ENCODE peak calls at places on chromosome 9, in nine cellular contexts. One of them, this sample, is unnamed.

GRCh38 chr9:123329329-123329955 is 26.6 kb upstream of the CRB2 start:
- DNase-seq in foreskin fibroblast: no peak
- DNase-seq in ovary: no peak
- DNase-seq in neural progenitor cell: no peak
- DNase-seq in cardiac fibroblast: peak; percentile 53
- DNase-seq in prostate gland: peak; percentile 55
- DNase-seq in progenitor cell of endocrine pancreas: no peak
- DNase-seq in psoas muscle: no peak
- DNase-seq in testis: no peak
- DNase-seq in this sample: no peak

GRCh38 chr9:21961569-21961968 is 32.6 kb downstream of the CDKN2A start:
- DNase-seq in progenitor cell of endocrine pancreas: no peak
- DNase-seq in testis: no peak
- DNase-seq in prostate gland: no peak
- DNase-seq in ovary: no peak
- DNase-seq in foreskin fibroblast: peak; percentile 43
- DNase-seq in psoas muscle: no peak
- DNase-seq in neural progenitor cell: no peak
- DNase-seq in cardiac fibroblast: no peak
- DNase-seq in this sample: no peak

GRCh38 chr9:113770396-113770795 is 105.7 kb upstream of the ZNF618 start:
- DNase-seq in neural progenitor cell: no peak
- DNase-seq in foreskin fibroblast: peak; percentile 82
- DNase-seq in progenitor cell of endocrine pancreas: no peak
- DNase-seq in psoas muscle: no peak
- DNase-seq in cardiac fibroblast: peak; percentile 12
- DNase-seq in testis: no peak
- DNase-seq in ovary: no peak
- DNase-seq in prostate gland: no peak
- DNase-seq in this sample: no peak

GRCh38 chr9:94014066-94014654 is 59.0 kb upstream of the BARX1 start:
- DNase-seq in foreskin fibroblast: peak; percentile 62
- DNase-seq in progenitor cell of endocrine pancreas: no peak
- DNase-seq in neural progenitor cell: peak; percentile 68
- DNase-seq in ovary: no peak
- DNase-seq in testis: no peak
- DNase-seq in cardiac fibroblast: peak; percentile 76
- DNase-seq in prostate gland: no peak
- DNase-seq in psoas muscle: no peak
- DNase-seq in this sample: no peak

GRCh38 chr9:21800931-21801682 is 1.3 kb upstream of the MTAP start:
- DNase-seq in psoas muscle: no peak
- DNase-seq in progenitor cell of endocrine pancreas: no peak
- DNase-seq in cardiac fibroblast: no peak
- DNase-seq in prostate gland: no peak
- DNase-seq in testis: no peak
- DNase-seq in ovary: no peak
- DNase-seq in neural progenitor cell: no peak
- DNase-seq in foreskin fibroblast: no peak
- DNase-seq in this sample: no peak

GRCh38 chr9:81132318-81132717 is 557.0 kb downstream of the TLE1 start:
- DNase-seq in ovary: no peak
- DNase-seq in psoas muscle: no peak
- DNase-seq in testis: no peak
- DNase-seq in cardiac fibroblast: peak; percentile 11
- DNase-seq in neural progenitor cell: no peak
- DNase-seq in progenitor cell of endocrine pancreas: no peak
- DNase-seq in prostate gland: no peak
- DNase-seq in foreskin fibroblast: peak; percentile 8
- DNase-seq in this sample: no peak

GRCh38 chr9:114007991-114008666 is 70.0 kb downstream of the AMBP start:
- DNase-seq in cardiac fibroblast: no peak
- DNase-seq in progenitor cell of endocrine pancreas: peak; percentile 8
- DNase-seq in neural progenitor cell: no peak
- DNase-seq in ovary: peak; percentile 7
- DNase-seq in prostate gland: no peak
- DNase-seq in psoas muscle: no peak
- DNase-seq in testis: peak; percentile 4
- DNase-seq in foreskin fibroblast: no peak
- DNase-seq in this sample: no peak

GRCh38 chr9:92563701-92564100 is 27.9 kb upstream of the ECM2 start:
- DNase-seq in testis: no peak
- DNase-seq in foreskin fibroblast: no peak
- DNase-seq in neural progenitor cell: no peak
- DNase-seq in progenitor cell of endocrine pancreas: no peak
- DNase-seq in psoas muscle: no peak
- DNase-seq in prostate gland: no peak
- DNase-seq in cardiac fibroblast: no peak
- DNase-seq in ovary: no peak
- DNase-seq in this sample: no peak

GRCh38 chr9:13487498-13487897 is 208.0 kb upstream of the MPDZ start:
- DNase-seq in testis: no peak
- DNase-seq in prostate gland: no peak
- DNase-seq in progenitor cell of endocrine pancreas: no peak
- DNase-seq in ovary: no peak
- DNase-seq in foreskin fibroblast: no peak
- DNase-seq in cardiac fibroblast: no peak
- DNase-seq in psoas muscle: no peak
- DNase-seq in neural progenitor cell: no peak
- DNase-seq in this sample: no peak

GRCh38 chr9:87127543-87127942 is 180.2 kb upstream of the GAS1 start:
- DNase-seq in cardiac fibroblast: no peak
- DNase-seq in foreskin fibroblast: no peak
- DNase-seq in neural progenitor cell: no peak
- DNase-seq in prostate gland: no peak
- DNase-seq in progenitor cell of endocrine pancreas: no peak
- DNase-seq in ovary: no peak
- DNase-seq in testis: no peak
- DNase-seq in psoas muscle: no peak
- DNase-seq in this sample: no peak

GRCh38 chr9:96491079-96491879 is 41.3 kb downstream of the HABP4 start:
- DNase-seq in testis: no peak
- DNase-seq in prostate gland: no peak
- DNase-seq in neural progenitor cell: no peak
- DNase-seq in psoas muscle: no peak
- DNase-seq in foreskin fibroblast: peak; percentile 19
- DNase-seq in progenitor cell of endocrine pancreas: no peak
- DNase-seq in ovary: no peak
- DNase-seq in cardiac fibroblast: no peak
- DNase-seq in this sample: no peak

GRCh38 chr9:135247174-135247930 is 159.9 kb downstream of the OLFM1 start:
- DNase-seq in neural progenitor cell: no peak
- DNase-seq in foreskin fibroblast: no peak
- DNase-seq in cardiac fibroblast: no peak
- DNase-seq in psoas muscle: peak; percentile 10
- DNase-seq in progenitor cell of endocrine pancreas: no peak
- DNase-seq in testis: no peak
- DNase-seq in ovary: no peak
- DNase-seq in prostate gland: peak; percentile 64
- DNase-seq in this sample: no peak

GRCh38 chr9:106860731-106861584 is 2.0 kb upstream of the ZNF462 start:
- DNase-seq in progenitor cell of endocrine pancreas: no peak
- DNase-seq in neural progenitor cell: peak; percentile 85
- DNase-seq in ovary: peak; percentile 58
- DNase-seq in prostate gland: peak; percentile 38
- DNase-seq in testis: peak; percentile 32
- DNase-seq in cardiac fibroblast: peak; percentile 51
- DNase-seq in psoas muscle: peak; percentile 47
- DNase-seq in foreskin fibroblast: peak; percentile 69
- DNase-seq in this sample: no peak

GRCh38 chr9:128845186-128845931 is 15.8 kb upstream of the SPOUT1 start:
- DNase-seq in prostate gland: peak; percentile 62
- DNase-seq in foreskin fibroblast: peak; percentile 48
- DNase-seq in neural progenitor cell: peak; percentile 12
- DNase-seq in psoas muscle: no peak
- DNase-seq in progenitor cell of endocrine pancreas: no peak
- DNase-seq in ovary: no peak
- DNase-seq in testis: no peak
- DNase-seq in cardiac fibroblast: no peak
- DNase-seq in this sample: no peak
- TF ChIP-seq CTCF in prostate gland: no peak
- TF ChIP-seq CTCF in foreskin fibroblast: no peak
- TF ChIP-seq CTCF in neural progenitor cell: peak; percentile 9
- TF ChIP-seq CTCF in psoas muscle: no peak
- TF ChIP-seq CTCF in progenitor cell of endocrine pancreas: peak; percentile 30
- TF ChIP-seq CTCF in ovary: no peak
- TF ChIP-seq CTCF in testis: no peak
- TF ChIP-seq CTCF in cardiac fibroblast: no peak
- TF ChIP-seq CTCF in this sample: no peak

GRCh38 chr9:20623748-20624124 is 1.4 kb upstream of the MLLT3 start:
- DNase-seq in foreskin fibroblast: peak; percentile 14
- DNase-seq in progenitor cell of endocrine pancreas: no peak
- DNase-seq in ovary: no peak
- DNase-seq in prostate gland: no peak
- DNase-seq in testis: no peak
- DNase-seq in cardiac fibroblast: no peak
- DNase-seq in neural progenitor cell: peak; percentile 21
- DNase-seq in psoas muscle: no peak
- DNase-seq in this sample: no peak

GRCh38 chr9:20620658-20621552 is 1.4 kb downstream of the MLLT3 start:
- DNase-seq in foreskin fibroblast: peak; percentile 66
- DNase-seq in cardiac fibroblast: peak; percentile 52
- DNase-seq in prostate gland: peak; percentile 45
- DNase-seq in testis: peak; percentile 28
- DNase-seq in psoas muscle: peak; percentile 35
- DNase-seq in ovary: peak; percentile 60
- DNase-seq in neural progenitor cell: peak; percentile 49
- DNase-seq in progenitor cell of endocrine pancreas: peak; percentile 13
- DNase-seq in this sample: no peak

GRCh38 chr9:20621553-20622329 is 558 bp downstream of the MLLT3 start:
- DNase-seq in progenitor cell of endocrine pancreas: peak; percentile 40
- DNase-seq in cardiac fibroblast: peak; percentile 71
- DNase-seq in ovary: peak; percentile 83
- DNase-seq in neural progenitor cell: peak; percentile 75
- DNase-seq in prostate gland: peak; percentile 58
- DNase-seq in foreskin fibroblast: peak; percentile 89
- DNase-seq in testis: peak; percentile 72
- DNase-seq in psoas muscle: peak; percentile 75
- DNase-seq in this sample: peak; percentile 53

GRCh38 chr9:20623021-20623747 is 885 bp upstream of the MLLT3 start:
- DNase-seq in testis: peak; percentile 51
- DNase-seq in psoas muscle: peak; percentile 33
- DNase-seq in neural progenitor cell: peak; percentile 32
- DNase-seq in prostate gland: peak; percentile 21
- DNase-seq in cardiac fibroblast: no peak
- DNase-seq in foreskin fibroblast: peak; percentile 55
- DNase-seq in progenitor cell of endocrine pancreas: peak; percentile 11
- DNase-seq in ovary: peak; percentile 52
- DNase-seq in this sample: no peak

GRCh38 chr9:20622330-20623020 is at the start of gene MLLT3:
- DNase-seq in psoas muscle: peak; percentile 97
- DNase-seq in prostate gland: peak; percentile 95
- DNase-seq in progenitor cell of endocrine pancreas: peak; percentile 87
- DNase-seq in neural progenitor cell: peak; percentile 95
- DNase-seq in cardiac fibroblast: peak; percentile 95
- DNase-seq in foreskin fibroblast: peak; percentile 99
- DNase-seq in testis: peak; percentile 96
- DNase-seq in ovary: peak; percentile 95
- DNase-seq in this sample: peak; percentile 90
- TF ChIP-seq CTCF in psoas muscle: peak; percentile 10
- TF ChIP-seq CTCF in prostate gland: no peak
- TF ChIP-seq CTCF in progenitor cell of endocrine pancreas: no peak
- TF ChIP-seq CTCF in neural progenitor cell: no peak
- TF ChIP-seq CTCF in cardiac fibroblast: no peak
- TF ChIP-seq CTCF in foreskin fibroblast: no peak
- TF ChIP-seq CTCF in testis: no peak
- TF ChIP-seq CTCF in ovary: no peak
- TF ChIP-seq CTCF in this sample: no peak

GRCh38 chr9:71624728-71625127 is 143.6 kb downstream of the CEMIP2 start:
- DNase-seq in progenitor cell of endocrine pancreas: no peak
- DNase-seq in ovary: no peak
- DNase-seq in foreskin fibroblast: no peak
- DNase-seq in prostate gland: no peak
- DNase-seq in testis: no peak
- DNase-seq in psoas muscle: no peak
- DNase-seq in cardiac fibroblast: no peak
- DNase-seq in neural progenitor cell: no peak
- DNase-seq in this sample: no peak
- TF ChIP-seq CTCF in progenitor cell of endocrine pancreas: peak; percentile 7
- TF ChIP-seq CTCF in ovary: no peak
- TF ChIP-seq CTCF in foreskin fibroblast: no peak
- TF ChIP-seq CTCF in prostate gland: no peak
- TF ChIP-seq CTCF in testis: no peak
- TF ChIP-seq CTCF in psoas muscle: no peak
- TF ChIP-seq CTCF in cardiac fibroblast: peak; percentile 17
- TF ChIP-seq CTCF in neural progenitor cell: no peak
- TF ChIP-seq CTCF in this sample: no peak

GRCh38 chr9:119370816-119371215 is 1.6 kb upstream of the BRINP1 start:
- DNase-seq in neural progenitor cell: peak; percentile 84
- DNase-seq in testis: peak; percentile 71
- DNase-seq in progenitor cell of endocrine pancreas: peak; percentile 70
- DNase-seq in ovary: peak; percentile 32
- DNase-seq in foreskin fibroblast: peak; percentile 34
- DNase-seq in cardiac fibroblast: peak; percentile 31
- DNase-seq in prostate gland: peak; percentile 7
- DNase-seq in psoas muscle: peak; percentile 29
- DNase-seq in this sample: no peak

GRCh38 chr9:119372951-119373350 is 3.7 kb upstream of the BRINP1 start:
- DNase-seq in ovary: no peak
- DNase-seq in psoas muscle: no peak
- DNase-seq in foreskin fibroblast: no peak
- DNase-seq in cardiac fibroblast: no peak
- DNase-seq in testis: no peak
- DNase-seq in neural progenitor cell: no peak
- DNase-seq in prostate gland: no peak
- DNase-seq in progenitor cell of endocrine pancreas: no peak
- DNase-seq in this sample: no peak

GRCh38 chr9:119375892-119376291 is 6.7 kb upstream of the BRINP1 start:
- DNase-seq in cardiac fibroblast: peak; percentile 17
- DNase-seq in testis: peak; percentile 78
- DNase-seq in progenitor cell of endocrine pancreas: peak; percentile 16
- DNase-seq in neural progenitor cell: peak; percentile 70
- DNase-seq in foreskin fibroblast: no peak
- DNase-seq in psoas muscle: no peak
- DNase-seq in ovary: no peak
- DNase-seq in prostate gland: no peak
- DNase-seq in this sample: no peak
- TF ChIP-seq CTCF in cardiac fibroblast: no peak
- TF ChIP-seq CTCF in testis: no peak
- TF ChIP-seq CTCF in progenitor cell of endocrine pancreas: peak; percentile 69
- TF ChIP-seq CTCF in neural progenitor cell: peak; percentile 68
- TF ChIP-seq CTCF in foreskin fibroblast: no peak
- TF ChIP-seq CTCF in psoas muscle: no peak
- TF ChIP-seq CTCF in ovary: no peak
- TF ChIP-seq CTCF in prostate gland: no peak
- TF ChIP-seq CTCF in this sample: peak; percentile 18

GRCh38 chr9:83231039-83231438 is 168.1 kb upstream of the RASEF start:
- DNase-seq in cardiac fibroblast: peak; percentile 80
- DNase-seq in prostate gland: no peak
- DNase-seq in foreskin fibroblast: peak; percentile 8
- DNase-seq in neural progenitor cell: peak; percentile 43
- DNase-seq in ovary: no peak
- DNase-seq in testis: no peak
- DNase-seq in psoas muscle: no peak
- DNase-seq in progenitor cell of endocrine pancreas: no peak
- DNase-seq in this sample: no peak
- TF ChIP-seq CTCF in cardiac fibroblast: peak; percentile 80
- TF ChIP-seq CTCF in prostate gland: no peak
- TF ChIP-seq CTCF in foreskin fibroblast: peak; percentile 63
- TF ChIP-seq CTCF in neural progenitor cell: peak; percentile 51
- TF ChIP-seq CTCF in ovary: no peak
- TF ChIP-seq CTCF in testis: no peak
- TF ChIP-seq CTCF in psoas muscle: peak; percentile 23
- TF ChIP-seq CTCF in progenitor cell of endocrine pancreas: peak; percentile 29
- TF ChIP-seq CTCF in this sample: no peak

This sample was measured in AG09319.